ENCODE peak calls at places on chromosomes 16 and 17, in ten cellular contexts. A is aorta, B is prostate gland, G is BJ, C is AG09309, H is tibial artery, V is K562, F is upper lobe of left lung, R is Peyer's patch, K is ascending aorta. P is an unnamed sample.

GRCh38 chr17:57481901-57482300 is 225.6 kb downstream of the MSI2 start:
- DNase-seq in R (no peak), B (no peak), C (peak), K (no peak), F (no peak), V (peak), H (no peak), A (no peak), G (peak), P (no peak)

GRCh38 chr16:28846933-28847273 is 755 bp upstream of the TUFM start:
- DNase-seq in B (no peak), R (no peak), H (no peak), G (no peak), K (no peak), V (no peak), F (no peak), A (no peak), C (no peak), P (no peak)

GRCh38 chr16:20920091-20920490 is 19.5 kb downstream of the LYRM1 start:
- DNase-seq in F (no peak), C (no peak), B (no peak), A (no peak), V (no peak), R (no peak), H (no peak), K (no peak), G (no peak), P (no peak)

GRCh38 chr16:20899503-20900298 is 457 bp downstream of the DCUN1D3 start:
- DNase-seq in K (no peak), G (no peak), C (no peak), A (no peak), V (no peak), B (no peak), F (no peak), H (peak), R (no peak), P (peak)

GRCh38 chr17:17766351-17767095 is 70.3 kb downstream of the SREBF1 start:
- DNase-seq in V (no peak), B (no peak), H (no peak), R (peak), F (no peak), K (no peak), G (no peak), A (no peak), C (no peak), P (no peak)

GRCh38 chr16:31087971-31088370 is 772 bp downstream of the PRSS53 start:
- DNase-seq in H (no peak), K (no peak), V (no peak), G (no peak), C (no peak), A (no peak), R (no peak), B (no peak), F (no peak), P (no peak)

GRCh38 chr17:50063516-50064252 is 7.8 kb downstream of the ITGA3 start:
- DNase-seq in B (no peak), F (peak), C (no peak), G (no peak), V (no peak), R (no peak), H (no peak), A (no peak), K (peak), P (no peak)

GRCh38 chr16:78985736-78986605 is 614.6 kb downstream of the MAF start:
- DNase-seq in C (no peak), R (no peak), B (no peak), H (no peak), F (no peak), A (no peak), K (no peak), G (no peak), V (no peak), P (no peak)

GRCh38 chr16:68272501-68273209 is 8.3 kb downstream of the SLC7A6 start:
- DNase-seq in C (no peak), G (no peak), K (no peak), A (no peak), B (peak), H (no peak), F (peak), V (no peak), R (peak), P (peak)

GRCh38 chr17:6413073-6413472 is 21.8 kb downstream of the AIPL1 start:
- DNase-seq in A (no peak), G (no peak), C (peak), R (no peak), K (no peak), F (no peak), V (peak), H (no peak), B (no peak), P (no peak)

GRCh38 chr16:41439-42068 is 11.9 kb downstream of the POLR3K start:
- DNase-seq in F (no peak), V (no peak), A (no peak), R (no peak), H (no peak), C (no peak), G (no peak), B (no peak), K (no peak), P (no peak)

GRCh38 chr17:79400989-79401703 is 209.7 kb downstream of the RBFOX3 start:
- DNase-seq in F (peak), R (peak), A (peak), V (peak), G (no peak), C (no peak), B (peak), H (peak), K (peak), P (peak)

GRCh38 chr16:17578921-17579876 is 108.4 kb upstream of the XYLT1 start:
- DNase-seq in V (peak), B (peak), G (peak), K (peak), H (peak), C (peak), R (peak), F (peak), A (no peak), P (peak)

GRCh38 chr16:80441935-80442334 is 98.9 kb upstream of the DYNLRB2 start:
- DNase-seq in K (no peak), C (no peak), G (no peak), R (no peak), V (no peak), A (no peak), B (no peak), F (no peak), H (no peak), P (no peak)

DNA sequence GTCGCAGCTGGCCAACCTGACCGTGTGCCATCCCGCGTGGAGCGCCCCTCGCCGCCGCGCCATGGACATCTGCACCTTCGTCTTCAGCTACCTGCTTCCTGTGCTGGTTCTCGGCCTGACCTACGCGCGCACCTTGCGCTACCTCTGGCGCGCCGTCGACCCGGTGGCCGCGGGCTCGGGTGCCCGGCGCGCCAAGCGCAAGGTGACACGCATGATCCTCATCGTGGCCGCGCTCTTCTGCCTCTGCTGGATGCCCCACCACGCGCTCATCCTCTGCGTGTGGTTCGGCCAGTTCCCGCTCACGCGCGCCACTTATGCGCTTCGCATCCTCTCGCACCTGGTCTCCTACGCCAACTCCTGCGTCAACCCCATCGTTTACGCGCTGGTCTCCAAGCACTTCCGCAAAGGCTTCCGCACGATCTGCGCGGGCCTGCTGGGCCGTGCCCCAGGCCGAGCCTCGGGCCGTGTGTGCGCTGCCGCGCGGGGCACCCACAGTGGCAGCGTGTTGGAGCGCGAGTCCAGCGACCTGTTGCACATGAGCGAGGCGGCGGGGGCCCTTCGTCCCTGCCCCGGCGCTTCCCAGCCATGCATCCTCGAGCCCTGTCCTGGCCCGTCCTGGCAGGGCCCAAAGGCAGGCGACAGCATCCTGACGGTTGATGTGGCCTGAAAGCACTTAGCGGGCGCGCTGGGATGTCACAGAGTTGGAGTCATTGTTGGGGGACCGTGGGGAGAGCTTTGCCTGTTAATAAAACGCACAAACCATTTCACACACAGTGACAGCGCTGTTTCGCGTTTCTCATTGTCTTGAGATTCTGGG is 2.0 kb upstream of the ZACN start:
- DNase-seq in C (no peak), K (no peak), H (peak), B (no peak), A (no peak), V (no peak), G (no peak), R (peak), F (no peak), P (no peak)
- H3K4me3 ChIP-seq in C (no peak), K (no peak), H (no peak), B (no peak), A (no peak), V (no peak), G (no peak), R (peak), F (no peak), P (no peak)

GRCh38 chr17:81385320-81386111 is 9.7 kb upstream of the BAHCC1 start:
- DNase-seq in R (peak), C (no peak), H (peak), G (no peak), K (no peak), B (no peak), V (no peak), F (no peak), A (no peak), P (peak)
- H3K4me3 ChIP-seq in R (no peak), C (no peak), H (peak), G (no peak), K (no peak), B (no peak), V (no peak), F (no peak), A (no peak), P (no peak)

GRCh38 chr16:85235988-85236831 is 123.9 kb upstream of the CIBAR2 start:
- DNase-seq in G (no peak), A (peak), H (peak), B (no peak), R (no peak), K (no peak), C (no peak), V (no peak), F (no peak), P (no peak)
- H3K4me3 ChIP-seq in G (peak), A (peak), H (peak), B (peak), R (peak), K (peak), C (peak), V (no peak), F (peak), P (no peak)

GRCh38 chr17:2020721-2021120 is 4.4 kb downstream of the RTN4RL1 start:
- DNase-seq in F (no peak), K (no peak), B (no peak), V (no peak), C (no peak), H (no peak), R (no peak), A (no peak), G (no peak), P (no peak)
- H3K4me3 ChIP-seq in F (no peak), K (no peak), B (no peak), V (no peak), C (no peak), H (no peak), R (no peak), A (no peak), G (no peak), P (no peak)

GRCh38 chr17:59219992-59220327 is 351 bp upstream of the GDPD1 start:
- DNase-seq in G (no peak), K (no peak), V (no peak), H (no peak), C (no peak), F (no peak), A (no peak), R (no peak), B (no peak), P (no peak)
- H3K4me3 ChIP-seq in G (peak), K (peak), V (peak), H (peak), C (peak), F (peak), A (peak), R (peak), B (peak), P (peak)

DNA sequence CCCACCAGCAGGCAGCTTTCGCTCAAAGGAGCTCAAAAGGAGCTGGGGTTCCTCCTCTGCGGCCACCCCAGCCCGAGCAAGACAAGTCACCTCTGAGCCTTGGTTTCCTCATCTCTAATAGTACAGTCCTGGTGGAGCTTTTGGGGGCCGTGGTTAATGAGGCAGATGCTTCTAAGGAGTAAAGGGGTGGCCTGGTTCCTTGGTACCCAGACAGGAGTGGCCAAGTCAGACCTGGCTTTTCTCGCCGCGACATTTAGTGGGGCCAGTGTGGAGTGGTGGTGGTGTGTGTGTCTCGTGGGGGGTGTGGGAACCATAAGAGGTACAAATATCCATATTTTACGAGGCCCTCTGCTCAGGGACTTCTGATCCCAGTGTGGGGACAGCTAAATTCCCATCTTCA is 6.7 kb downstream of the FOXF1 start:
- DNase-seq in F (no peak), C (no peak), B (no peak), V (no peak), R (no peak), H (no peak), G (no peak), K (no peak), A (peak), P (no peak)
- H3K4me3 ChIP-seq in F (peak), C (no peak), B (no peak), V (no peak), R (peak), H (no peak), G (no peak), K (no peak), A (no peak), P (no peak)

DNA sequence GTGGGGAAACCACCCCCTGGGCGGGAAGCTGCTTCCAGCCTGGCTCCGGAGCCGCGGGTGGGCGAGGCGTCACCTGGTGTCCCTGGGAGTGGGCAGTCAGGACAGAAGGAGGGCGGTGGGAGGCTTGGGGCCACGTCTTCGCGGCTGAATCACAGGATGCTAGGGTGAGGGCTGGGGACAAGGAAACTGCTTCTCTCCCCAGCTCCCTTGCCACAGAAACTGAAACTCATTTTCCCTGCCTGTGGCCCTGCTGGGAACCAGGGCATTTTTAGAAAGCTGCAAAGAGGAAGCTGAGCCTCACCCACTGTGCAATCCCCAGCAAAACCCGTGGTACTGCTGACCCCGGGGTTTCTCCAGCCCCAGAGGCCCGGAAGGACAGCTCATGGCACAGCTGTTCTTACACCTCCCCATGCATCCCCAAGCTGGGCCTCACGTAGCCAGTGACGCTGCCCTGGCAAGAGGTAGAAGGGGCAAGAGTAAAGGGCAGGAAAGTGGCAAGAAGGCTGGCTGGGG is 8.2 kb downstream of the RHBDF2 start:
- DNase-seq in V (no peak), A (no peak), G (no peak), C (peak), F (peak), K (peak), H (peak), B (no peak), R (peak), P (no peak)
- H3K4me3 ChIP-seq in V (no peak), A (no peak), G (no peak), C (no peak), F (peak), K (peak), H (no peak), B (no peak), R (peak), P (peak)

GRCh38 chr16:71885261-71885650 is 1.3 kb upstream of the ZNF821 start:
- DNase-seq in G (no peak), F (peak), B (no peak), A (no peak), K (no peak), C (no peak), H (no peak), V (no peak), R (no peak), P (no peak)
- H3K4me3 ChIP-seq in G (no peak), F (no peak), B (no peak), A (no peak), K (peak), C (no peak), H (no peak), V (no peak), R (no peak), P (no peak)

DNA sequence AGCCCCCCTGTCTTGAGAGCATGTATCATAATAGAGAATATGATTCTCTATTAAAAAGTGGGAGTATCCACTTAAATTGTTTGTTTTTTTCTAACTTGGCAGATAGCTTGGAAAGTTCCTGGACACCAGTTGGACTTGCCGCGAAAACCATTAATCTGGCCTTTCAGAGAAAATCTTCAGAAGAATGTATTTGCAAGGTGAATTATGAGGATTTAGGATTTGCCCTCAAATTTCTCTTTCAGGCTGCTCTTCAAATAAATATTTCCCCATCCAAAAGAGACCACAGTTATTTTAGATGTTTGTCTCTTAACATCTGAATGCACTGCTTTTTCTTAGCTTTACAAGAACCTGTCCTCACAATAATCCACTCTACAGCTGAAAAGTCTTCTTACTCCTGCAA is 53.4 kb downstream of the MARCHF10 start:
- DNase-seq in A (no peak), G (no peak), H (no peak), B (no peak), R (no peak), F (no peak), K (no peak), V (no peak), C (no peak), P (no peak)
- H3K4me3 ChIP-seq in A (no peak), G (no peak), H (no peak), B (no peak), R (no peak), F (no peak), K (no peak), V (no peak), C (no peak), P (no peak)

DNA sequence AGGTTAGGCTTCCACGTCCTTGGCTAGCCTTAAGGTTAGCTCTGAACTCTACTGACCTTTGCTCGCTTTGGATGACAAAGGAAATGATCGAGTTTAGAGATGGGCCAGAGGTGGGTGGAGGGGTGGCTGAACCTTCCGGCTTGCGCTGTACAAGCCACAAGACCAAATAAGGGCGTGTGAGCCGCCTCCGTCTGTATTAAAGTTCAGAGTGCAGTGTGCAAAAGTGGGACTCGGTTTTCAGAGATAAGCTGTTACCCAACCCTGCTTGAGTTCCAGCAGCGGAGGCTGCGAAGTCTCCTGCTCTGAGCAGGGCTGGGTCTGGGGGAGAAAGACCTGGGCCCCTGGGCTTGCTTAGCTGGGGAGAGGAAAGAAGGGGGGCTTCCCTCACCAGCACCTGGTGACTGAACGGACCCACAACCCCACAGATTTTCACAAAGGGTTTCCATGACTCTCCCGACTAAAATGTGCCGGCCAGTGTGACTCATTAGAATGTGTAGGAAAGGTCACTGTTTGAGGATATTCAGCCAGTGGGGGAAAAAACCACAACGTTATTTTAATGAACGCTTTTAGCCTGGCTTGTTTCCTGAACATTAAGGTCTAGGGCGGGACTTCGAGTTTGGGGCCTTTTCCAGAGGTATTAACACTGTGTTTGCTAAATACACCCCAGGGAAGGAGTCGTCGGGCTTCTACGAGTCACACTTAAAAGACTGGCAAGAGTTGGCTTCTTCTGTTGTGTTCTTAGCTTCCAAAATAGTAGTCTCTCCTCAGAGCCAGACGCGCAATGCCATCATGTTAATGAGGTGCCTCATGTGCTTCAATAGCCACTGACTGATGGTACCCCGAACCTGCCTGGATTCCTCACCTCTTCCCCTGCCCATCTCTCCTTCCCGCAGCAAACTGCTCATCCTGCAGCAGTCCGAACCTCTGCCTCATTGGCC is 67.0 kb downstream of the CENPV start:
- DNase-seq in K (peak), F (peak), G (peak), B (peak), H (peak), C (peak), V (peak), R (peak), A (peak), P (peak)
- H3K4me3 ChIP-seq in K (peak), F (peak), G (peak), B (no peak), H (peak), C (peak), V (peak), R (peak), A (no peak), P (no peak)